ENCODE peak calls at places on chromosomes 6 and 20, in four cellular contexts. O is left cardiac atrium, N is RPMI8226, L is aorta. R is an unnamed sample.

GRCh38 chr6:33840064-33840926 is 36.5 kb upstream of the MLN start:
- DNase-seq in O (peak), N (peak), L (peak), R (no peak)

GRCh38 chr6:41654433-41655020 is 16.3 kb downstream of the MDFI start:
- DNase-seq in O (peak), N (no peak), L (peak), R (no peak)

GRCh38 chr20:59813948-59814834 is 119.2 kb downstream of the SYCP2 start:
- DNase-seq in O (no peak), N (no peak), L (no peak), R (no peak)

GRCh38 chr6:135227758-135228157 is 46.6 kb downstream of the MYB start:
- DNase-seq in O (no peak), N (no peak), L (no peak), R (no peak)

GRCh38 chr6:99359800-99360199 is 10.3 kb upstream of the FAXC start:
- DNase-seq in O (no peak), N (no peak), L (no peak), R (no peak)

GRCh38 chr6:53043626-53044025 is 21.6 kb upstream of the FBXO9 start:
- DNase-seq in O (no peak), N (no peak), L (no peak), R (no peak)

GRCh38 chr6:69913361-69913760 is 47.0 kb downstream of the COL19A1 start:
- DNase-seq in O (no peak), N (no peak), L (no peak), R (no peak)

GRCh38 chr6:26516481-26517427 is 16.7 kb downstream of the BTN1A1 start:
- DNase-seq in O (no peak), N (no peak), L (no peak), R (no peak)

GRCh38 chr20:58439974-58440767 is 51.1 kb downstream of the VAPB start:
- DNase-seq in O (no peak), N (no peak), L (no peak), R (no peak)

GRCh38 chr6:100549406-100550167 is 84.9 kb upstream of the SIM1 start:
- DNase-seq in O (no peak), N (no peak), L (no peak), R (no peak)

GRCh38 chr6:121794630-121795029 is 359.2 kb downstream of the GJA1 start:
- DNase-seq in O (no peak), N (no peak), L (peak), R (no peak)

GRCh38 chr20:2124632-2125131 is 23.1 kb downstream of the STK35 start:
- DNase-seq in O (no peak), N (no peak), L (no peak), R (no peak)

GRCh38 chr6:3635482-3635881 is 116.0 kb downstream of the PXDC1 start:
- DNase-seq in O (no peak), N (no peak), L (no peak), R (no peak)

GRCh38 chr6:167298166-167298565 is 7.1 kb downstream of the UNC93A start:
- DNase-seq in O (no peak), N (peak), L (no peak), R (no peak)

GRCh38 chr20:9555781-9556180 is 41.4 kb downstream of the LAMP5 start:
- DNase-seq in O (no peak), N (no peak), L (no peak), R (no peak)

GRCh38 chr6:75747985-75748742 is 875 bp upstream of the MYO6 start:
- DNase-seq in O (no peak), N (no peak), L (no peak), R (no peak)

GRCh38 chr6:16404456-16404855 is 166.1 kb downstream of the GMPR start:
- DNase-seq in O (no peak), N (no peak), L (no peak), R (no peak)

GRCh38 chr6:143896096-143896880 is 32.0 kb downstream of the ZC2HC1B start:
- DNase-seq in O (no peak), N (no peak), L (no peak), R (no peak)

GRCh38 chr6:3457710-3458605 is 1.1 kb upstream of the SLC22A23 start:
- DNase-seq in O (no peak), N (peak), L (no peak), R (peak)

GRCh38 chr6:88585081-88585692 is 378.2 kb downstream of the RNGTT start:
- DNase-seq in O (no peak), N (no peak), L (no peak), R (no peak)

GRCh38 chr6:56757585-56757984 is 114.9 kb upstream of the DST start:
- DNase-seq in O (no peak), N (no peak), L (no peak), R (no peak)

GRCh38 chr6:138486249-138487121 is 12.8 kb downstream of the NHSL1 start:
- DNase-seq in O (no peak), N (no peak), L (no peak), R (no peak)

GRCh38 chr20:19975901-19976300 is 41.3 kb upstream of the NAA20 start:
- DNase-seq in O (peak), N (peak), L (no peak), R (peak)

GRCh38 chr6:21845018-21845417 is 251.5 kb downstream of the SOX4 start:
- DNase-seq in O (no peak), N (no peak), L (no peak), R (no peak)

GRCh38 chr6:79718509-79719247 is 87.5 kb downstream of the SH3BGRL2 start:
- DNase-seq in O (no peak), N (no peak), L (no peak), R (no peak)

GRCh38 chr6:11085758-11086435 is 7.7 kb upstream of the SMIM13 start:
- DNase-seq in O (no peak), N (no peak), L (no peak), R (no peak)

GRCh38 chr6:168370310-168370991 is 50.9 kb upstream of the DACT2 start:
- DNase-seq in O (peak), N (peak), L (peak), R (peak)

GRCh38 chr6:132511836-132512230 is 1.1 kb downstream of the STX7 start:
- DNase-seq in O (no peak), N (no peak), L (no peak), R (no peak)

GRCh38 chr20:6038256-6038655 is 15.6 kb downstream of the LRRN4 start:
- DNase-seq in O (no peak), N (no peak), L (no peak), R (no peak)

GRCh38 chr6:27161946-27162603 is 85.4 kb upstream of the PRSS16 start:
- DNase-seq in O (no peak), N (peak), L (no peak), R (no peak)

GRCh38 chr6:5677219-5678000 is 329.3 kb downstream of the NRN1 start:
- DNase-seq in O (no peak), N (no peak), L (no peak), R (no peak)

GRCh38 chr6:121285041-121285440 is 49.2 kb downstream of the TBC1D32 start:
- DNase-seq in O (no peak), N (no peak), L (no peak), R (no peak)

GRCh38 chr6:27768556-27768955 is 143.6 kb downstream of the OR2B2 start:
- DNase-seq in O (no peak), N (no peak), L (no peak), R (no peak)

GRCh38 chr20:48284837-48285236 is 499.6 kb upstream of the SULF2 start:
- DNase-seq in O (no peak), N (no peak), L (no peak), R (no peak)

R was measured in pancreas.